ENCODE peak calls at places on chromosomes 2 and 18, in six cellular contexts. T is stimulated activated naive CD8-positive, alpha-beta T cell treated with anti-CD3 and anti-CD28 coated beads, Interleukin-15, Interleukin-2, amounts not matched to agents 100 U/mL and 50 U/mL, for 24 hours; Y is GM20000; C is foreskin fibroblast; G is EL; I is mesothelial cell of epicardium. D is an unnamed sample.

GRCh38 chr2:187117483-187117882 is 268.5 kb upstream of the ZSWIM2 start:
- DNase-seq in G (peak), C (peak), I (no peak), T (no peak), Y (no peak), D (no peak)

GRCh38 chr2:110770696-110771425 is 38.5 kb downstream of the ACOXL start:
- DNase-seq in C (peak), Y (no peak), G (peak), T (no peak), I (no peak), D (no peak)

GRCh38 chr18:79631761-79632446 is 47.7 kb upstream of the CTDP1 start:
- DNase-seq in I (no peak), Y (peak), C (no peak), T (no peak), G (no peak), D (no peak)

GRCh38 chr2:185208261-185208660 is 530.3 kb upstream of the FSIP2 start:
- DNase-seq in Y (peak), C (no peak), G (peak), T (no peak), I (no peak), D (no peak)

GRCh38 chr2:188130317-188130716 is 161.4 kb upstream of the GULP1 start:
- DNase-seq in C (no peak), T (no peak), G (no peak), I (no peak), Y (no peak), D (no peak)

GRCh38 chr2:240559271-240559670 is 886 bp upstream of the DUSP28 start:
- DNase-seq in Y (no peak), T (no peak), I (no peak), C (no peak), G (no peak), D (no peak)

GRCh38 chr2:109689182-109689935 is 75.2 kb downstream of the SOWAHC start:
- DNase-seq in I (no peak), T (no peak), C (peak), G (no peak), Y (no peak), D (no peak)

GRCh38 chr2:193695367-193695766 is 1500.6 kb upstream of the TMEFF2 start:
- DNase-seq in G (no peak), I (no peak), Y (no peak), C (peak), T (no peak), D (peak)

GRCh38 chr2:237167934-237168333 is 82.2 kb downstream of the COPS8 start:
- DNase-seq in G (no peak), I (no peak), Y (no peak), T (no peak), C (no peak), D (no peak)

GRCh38 chr2:16330571-16331351 is 334.9 kb downstream of the CYRIA start:
- DNase-seq in Y (no peak), G (no peak), I (no peak), C (no peak), T (no peak), D (no peak)

GRCh38 chr2:203732072-203732952 is 25.9 kb downstream of the CD28 start:
- DNase-seq in C (no peak), G (no peak), T (no peak), I (no peak), Y (no peak), D (peak)

GRCh38 chr2:28356095-28356911 is 36.4 kb upstream of the FOSL2 start:
- DNase-seq in G (peak), Y (no peak), T (peak), C (peak), I (no peak), D (no peak)

GRCh38 chr2:124027182-124027581 is 2.1 kb downstream of the CNTNAP5 start:
- DNase-seq in C (peak), G (peak), Y (peak), I (no peak), T (no peak), D (peak)

GRCh38 chr2:227030789-227031188 is 133.2 kb downstream of the COL4A4 start:
- DNase-seq in G (no peak), C (no peak), Y (no peak), I (no peak), T (no peak), D (no peak)